ENCODE peak calls at places on chromosomes 3 and 15, in five cellular contexts. K is stimulated activated naive B cell treated with anti-CD40 and anti-IgM and Interleukin-4, amounts not matched to agents 10 μg/mL and 1 μg/mL and 100 μg/mL, for 72 hours; C is fibroblast of the conjunctiva; A is SHP77; F is stimulated activated CD4-positive, alpha-beta T cell treated with anti-CD3 and anti-CD28 coated beads, Interleukin-1b, Interleukin-23, amount 100 ng/mL, for 24 hours. U is an unnamed sample.

GRCh38 chr3:16606398-16606797 is 1.2 kb upstream of the DAZL start:
- DNase-seq in C (no peak), K (no peak), F (no peak), A (no peak), U (no peak)

GRCh38 chr3:110343376-110343775 is 728.2 kb upstream of the NECTIN3 start:
- DNase-seq in F (no peak), C (no peak), K (no peak), A (no peak), U (no peak)

GRCh38 chr15:75578206-75578947 is 738 bp downstream of the PTPN9 start:
- DNase-seq in C (no peak), K (peak; percentile 19), A (no peak), F (no peak), U (peak; percentile 63)

GRCh38 chr3:112247900-112248299 is 46.1 kb downstream of the SLC9C1 start:
- DNase-seq in C (no peak), F (no peak), A (no peak), K (no peak), U (no peak)

GRCh38 chr15:75718326-75718725 is 5.7 kb upstream of the CSPG4 start:
- DNase-seq in C (no peak), A (no peak), F (no peak), K (no peak), U (no peak)

GRCh38 chr3:79019137-79019923 is 748.5 kb downstream of the ROBO1 start:
- DNase-seq in A (peak; percentile 92), K (peak; percentile 15), C (peak; percentile 84), F (no peak), U (peak; percentile 83)

GRCh38 chr3:171116802-171117395 is 90.4 kb upstream of the SLC2A2 start:
- DNase-seq in A (no peak), F (no peak), C (no peak), K (no peak), U (no peak)

GRCh38 chr15:28017423-28017924 is 81.6 kb downstream of the OCA2 start:
- DNase-seq in C (no peak), K (no peak), F (no peak), A (peak; percentile 60), U (no peak)

GRCh38 chr15:89693696-89694095 is 3.1 kb downstream of the WDR93 start:
- DNase-seq in K (no peak), A (no peak), F (no peak), C (no peak), U (no peak)

GRCh38 chr15:55279746-55280351 is 9.8 kb downstream of the RAB27A start:
- DNase-seq in F (peak; percentile 26), A (no peak), C (peak; percentile 78), K (peak; percentile 20), U (no peak)

GRCh38 chr3:100335137-100335833 is 728 bp downstream of the NIT2 start:
- DNase-seq in F (no peak), C (no peak), K (peak; percentile 65), A (peak; percentile 23), U (no peak)

GRCh38 chr3:82610236-82610635 is 848.8 kb upstream of the GBE1 start:
- DNase-seq in C (no peak), A (no peak), K (no peak), F (no peak), U (no peak)

GRCh38 chr3:55639886-55640765 is 153.0 kb upstream of the WNT5A start:
- DNase-seq in F (no peak), A (no peak), K (no peak), C (no peak), U (no peak)

GRCh38 chr3:27659279-27660021 is 62.7 kb downstream of the EOMES start:
- DNase-seq in C (no peak), K (no peak), F (peak; percentile 13), A (peak; percentile 30), U (peak; percentile 76)

GRCh38 chr15:74184582-74185091 is 11.1 kb downstream of the ISLR start:
- DNase-seq in K (no peak), F (no peak), C (no peak), A (no peak), U (no peak)

GRCh38 chr3:55989351-55989750 is 478.9 kb downstream of the ERC2 start:
- DNase-seq in A (no peak), F (no peak), K (no peak), C (no peak), U (no peak)

GRCh38 chr15:37931868-37932267 is 2.6 kb upstream of the TMCO5A start:
- DNase-seq in C (no peak), A (no peak), F (no peak), K (no peak), U (no peak)

GRCh38 chr3:11238880-11239279 is 33.3 kb upstream of the ATG7 start:
- DNase-seq in C (peak; percentile 47), F (no peak), A (no peak), K (no peak), U (no peak)

GRCh38 chr3:187504435-187504834 is 136.2 kb downstream of the RTP4 start:
- DNase-seq in K (no peak), C (no peak), A (no peak), F (no peak), U (no peak)

GRCh38 chr3:172707967-172708366 is 2.9 kb downstream of the NCEH1 start:
- DNase-seq in A (no peak), K (no peak), C (no peak), F (no peak), U (no peak)

GRCh38 chr3:116338713-116339112 is 106.6 kb downstream of the LSAMP start:
- DNase-seq in K (no peak), C (no peak), A (no peak), F (no peak), U (no peak)

GRCh38 chr15:31563421-31563820 is 236.8 kb downstream of the KLF13 start:
- DNase-seq in A (no peak), K (no peak), C (no peak), F (no peak), U (no peak)

GRCh38 chr3:40037582-40037981 is 228.2 kb downstream of the MYRIP start:
- DNase-seq in A (no peak), C (no peak), F (no peak), K (no peak), U (no peak)

GRCh38 chr3:88301273-88302002 is 151.7 kb downstream of the C3orf38 start:
- DNase-seq in A (no peak), F (no peak), C (no peak), K (no peak), U (no peak)

GRCh38 chr3:194602580-194603300 is 30.5 kb downstream of the TMEM44 start:
- DNase-seq in F (no peak), C (no peak), A (no peak), K (no peak), U (no peak)

GRCh38 chr15:68078365-68078764 is 24.2 kb downstream of the PIAS1 start:
- DNase-seq in F (no peak), C (no peak), K (no peak), A (no peak), U (no peak)

GRCh38 chr3:58532794-58533220 is 4.2 kb downstream of the ACOX2 start:
- DNase-seq in A (peak; percentile 55), C (peak; percentile 51), F (peak; percentile 57), K (peak; percentile 85), U (peak; percentile 84)